ENCODE peak calls at places on chromosomes 13 and 19, in six cellular contexts. One of them, this sample, is unnamed.

GRCh38 chr19:54335979-54336892 is 2.7 kb downstream of the LILRA4 start:
- DNase-seq in GM12878: no peak
- DNase-seq in SK-N-SH: no peak
- DNase-seq in H1: no peak
- DNase-seq in K562: no peak
- DNase-seq in HepG2: no peak
- DNase-seq in this sample: no peak

GRCh38 chr13:41960195-41960699 is 662 bp downstream of the VWA8 start:
- DNase-seq in K562: no peak
- DNase-seq in H1: no peak
- DNase-seq in SK-N-SH: no peak
- DNase-seq in GM12878: no peak
- DNase-seq in HepG2: peak
- DNase-seq in this sample: no peak

GRCh38 chr19:17041994-17042393 is 15.4 kb upstream of the CPAMD8 start:
- DNase-seq in HepG2: no peak
- DNase-seq in GM12878: no peak
- DNase-seq in H1: no peak
- DNase-seq in SK-N-SH: no peak
- DNase-seq in K562: no peak
- DNase-seq in this sample: no peak

GRCh38 chr19:16062789-16063188 is 13.5 kb upstream of the TPM4 start:
- DNase-seq in GM12878: no peak
- DNase-seq in H1: no peak
- DNase-seq in SK-N-SH: peak
- DNase-seq in K562: peak
- DNase-seq in HepG2: no peak
- DNase-seq in this sample: peak

GRCh38 chr19:11435833-11436313 is 438 bp downstream of the PRKCSH start:
- DNase-seq in H1: no peak
- DNase-seq in HepG2: no peak
- DNase-seq in GM12878: no peak
- DNase-seq in K562: peak
- DNase-seq in SK-N-SH: peak
- DNase-seq in this sample: no peak

GRCh38 chr19:28543244-28543776 is 669.6 kb downstream of the UQCRFS1 start:
- DNase-seq in GM12878: no peak
- DNase-seq in K562: no peak
- DNase-seq in SK-N-SH: no peak
- DNase-seq in HepG2: no peak
- DNase-seq in H1: no peak
- DNase-seq in this sample: no peak

GRCh38 chr19:36638862-36639510 is 27.7 kb downstream of the ZNF461 start:
- DNase-seq in K562: no peak
- DNase-seq in SK-N-SH: no peak
- DNase-seq in GM12878: no peak
- DNase-seq in HepG2: no peak
- DNase-seq in H1: no peak
- DNase-seq in this sample: no peak

GRCh38 chr13:61685683-61686013 is 270.0 kb upstream of the PCDH20 start:
- DNase-seq in SK-N-SH: peak
- DNase-seq in K562: no peak
- DNase-seq in H1: no peak
- DNase-seq in HepG2: peak
- DNase-seq in GM12878: no peak
- DNase-seq in this sample: no peak

GRCh38 chr19:31071157-31071855 is 277.9 kb downstream of the TSHZ3 start:
- DNase-seq in GM12878: no peak
- DNase-seq in SK-N-SH: no peak
- DNase-seq in K562: no peak
- DNase-seq in HepG2: no peak
- DNase-seq in H1: no peak
- DNase-seq in this sample: no peak

GRCh38 chr19:32357720-32358119 is 12.3 kb downstream of the ZNF507 start:
- DNase-seq in SK-N-SH: no peak
- DNase-seq in K562: peak
- DNase-seq in HepG2: no peak
- DNase-seq in H1: no peak
- DNase-seq in GM12878: no peak
- DNase-seq in this sample: no peak

GRCh38 chr19:51108805-51109146 is 567 bp upstream of the CTU1 start:
- DNase-seq in GM12878: no peak
- DNase-seq in K562: no peak
- DNase-seq in H1: no peak
- DNase-seq in HepG2: no peak
- DNase-seq in SK-N-SH: no peak
- DNase-seq in this sample: peak

GRCh38 chr19:17095141-17095919 is 19.8 kb downstream of the MYO9B start:
- DNase-seq in K562: no peak
- DNase-seq in H1: no peak
- DNase-seq in GM12878: no peak
- DNase-seq in SK-N-SH: no peak
- DNase-seq in HepG2: no peak
- DNase-seq in this sample: no peak

GRCh38 chr13:21050288-21051197 is 10.8 kb downstream of the LATS2 start:
- DNase-seq in K562: no peak
- DNase-seq in SK-N-SH: no peak
- DNase-seq in H1: no peak
- DNase-seq in GM12878: no peak
- DNase-seq in HepG2: no peak
- DNase-seq in this sample: peak

GRCh38 chr19:49468746-49469447 is 5.1 kb upstream of the FLT3LG start:
- DNase-seq in GM12878: peak
- DNase-seq in SK-N-SH: no peak
- DNase-seq in H1: no peak
- DNase-seq in K562: peak
- DNase-seq in HepG2: no peak
- DNase-seq in this sample: no peak

GRCh38 chr13:46172531-46172991 is 9.4 kb downstream of the LCP1 start:
- DNase-seq in H1: no peak
- DNase-seq in HepG2: no peak
- DNase-seq in GM12878: no peak
- DNase-seq in SK-N-SH: no peak
- DNase-seq in K562: no peak
- DNase-seq in this sample: peak

GRCh38 chr13:20405691-20406090 is 120.0 kb downstream of the CRYL1 start:
- DNase-seq in HepG2: no peak
- DNase-seq in SK-N-SH: no peak
- DNase-seq in K562: no peak
- DNase-seq in H1: no peak
- DNase-seq in GM12878: no peak
- DNase-seq in this sample: no peak

GRCh38 chr13:70310720-70311119 is 202.5 kb upstream of the KLHL1 start:
- DNase-seq in SK-N-SH: peak
- DNase-seq in K562: no peak
- DNase-seq in HepG2: peak
- DNase-seq in H1: no peak
- DNase-seq in GM12878: no peak
- DNase-seq in this sample: no peak

GRCh38 chr19:35959040-35959967 is 23.1 kb downstream of the LRFN3 start:
- DNase-seq in GM12878: no peak
- DNase-seq in K562: peak
- DNase-seq in HepG2: no peak
- DNase-seq in SK-N-SH: peak
- DNase-seq in H1: no peak
- DNase-seq in this sample: no peak

GRCh38 chr19:35966771-35967170 is 28.2 kb upstream of the SDHAF1 start:
- DNase-seq in H1: no peak
- DNase-seq in HepG2: no peak
- DNase-seq in K562: no peak
- DNase-seq in GM12878: no peak
- DNase-seq in SK-N-SH: no peak
- DNase-seq in this sample: no peak

GRCh38 chr19:56543776-56544175 is 5.0 kb downstream of the ZFP28 start:
- DNase-seq in SK-N-SH: no peak
- DNase-seq in HepG2: no peak
- DNase-seq in K562: no peak
- DNase-seq in H1: no peak
- DNase-seq in GM12878: no peak
- DNase-seq in this sample: peak

GRCh38 chr13:80132741-80133601 is 208.0 kb downstream of the SPRY2 start:
- DNase-seq in HepG2: peak
- DNase-seq in H1: no peak
- DNase-seq in SK-N-SH: peak
- DNase-seq in K562: no peak
- DNase-seq in GM12878: no peak
- DNase-seq in this sample: no peak

GRCh38 chr19:44345969-44346368 is 10.5 kb downstream of the ZNF112 start:
- DNase-seq in K562: no peak
- DNase-seq in HepG2: no peak
- DNase-seq in H1: no peak
- DNase-seq in GM12878: no peak
- DNase-seq in SK-N-SH: no peak
- DNase-seq in this sample: no peak

GRCh38 chr13:29411493-29411892 is 184.0 kb downstream of the SLC7A1 start:
- DNase-seq in GM12878: no peak
- DNase-seq in H1: no peak
- DNase-seq in SK-N-SH: no peak
- DNase-seq in HepG2: no peak
- DNase-seq in K562: no peak
- DNase-seq in this sample: no peak

GRCh38 chr19:11495885-11496284 is 9.8 kb downstream of the ZNF653 start:
- DNase-seq in K562: no peak
- DNase-seq in SK-N-SH: peak
- DNase-seq in H1: no peak
- DNase-seq in GM12878: no peak
- DNase-seq in HepG2: no peak
- DNase-seq in this sample: no peak

GRCh38 chr19:50465986-50466771 is 10.1 kb upstream of the EMC10 start:
- DNase-seq in HepG2: peak
- DNase-seq in SK-N-SH: peak
- DNase-seq in K562: peak
- DNase-seq in GM12878: no peak
- DNase-seq in H1: no peak
- DNase-seq in this sample: no peak

GRCh38 chr19:33241530-33242101 is 16.0 kb upstream of the SLC7A10 start:
- DNase-seq in GM12878: no peak
- DNase-seq in HepG2: no peak
- DNase-seq in K562: peak
- DNase-seq in H1: no peak
- DNase-seq in SK-N-SH: peak
- DNase-seq in this sample: peak

GRCh38 chr13:77265336-77265735 is 61.6 kb downstream of the MYCBP2 start:
- DNase-seq in HepG2: no peak
- DNase-seq in SK-N-SH: no peak
- DNase-seq in H1: no peak
- DNase-seq in GM12878: no peak
- DNase-seq in K562: no peak
- DNase-seq in this sample: no peak
- TF ChIP-seq GABPA in HepG2: no peak
- TF ChIP-seq GABPA in SK-N-SH: no peak
- TF ChIP-seq GABPA in H1: no peak
- TF ChIP-seq GABPA in GM12878: no peak
- TF ChIP-seq GABPA in K562: no peak
- TF ChIP-seq GABPA in this sample: no peak

DNA sequence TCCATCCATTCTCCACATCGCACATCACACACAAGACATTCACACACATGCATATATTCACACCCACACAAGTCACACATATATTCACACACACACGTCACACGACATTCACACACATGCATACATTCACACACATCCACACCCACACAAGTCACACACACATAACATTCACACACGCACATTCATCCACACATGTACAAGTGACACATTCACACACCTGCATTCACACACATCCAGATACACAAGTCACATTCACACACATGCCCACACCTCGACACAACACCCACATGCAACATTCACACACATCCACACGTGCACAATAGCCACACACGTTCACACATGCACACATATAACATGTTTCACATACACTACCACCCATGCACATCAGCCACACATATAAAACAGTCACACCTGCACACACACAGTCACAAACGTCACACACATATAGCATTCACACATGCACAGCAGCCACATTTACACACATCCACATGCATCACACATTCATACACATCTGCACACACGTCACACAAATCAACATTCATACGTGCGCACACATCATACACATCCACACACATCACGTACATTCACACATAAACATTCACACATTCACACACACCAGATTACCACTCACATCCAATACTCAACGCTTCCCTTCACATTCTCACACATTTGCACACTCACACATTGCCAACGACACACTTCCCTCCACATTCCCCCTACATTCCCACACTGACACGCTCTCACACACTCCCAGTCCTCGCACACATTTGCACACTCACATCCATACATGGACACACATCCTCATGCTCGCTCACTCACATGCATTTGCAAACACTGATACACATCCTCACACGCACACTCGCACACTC is 41.0 kb downstream of the ANKRD10 start:
- DNase-seq in K562: no peak
- DNase-seq in GM12878: no peak
- DNase-seq in H1: no peak
- DNase-seq in SK-N-SH: no peak
- DNase-seq in HepG2: no peak
- DNase-seq in this sample: no peak
- H3K4me3 ChIP-seq in K562: peak
- H3K4me3 ChIP-seq in GM12878: no peak
- H3K4me3 ChIP-seq in H1: peak
- H3K4me3 ChIP-seq in SK-N-SH: peak
- H3K4me3 ChIP-seq in HepG2: peak
- H3K4me3 ChIP-seq in this sample: peak

DNA sequence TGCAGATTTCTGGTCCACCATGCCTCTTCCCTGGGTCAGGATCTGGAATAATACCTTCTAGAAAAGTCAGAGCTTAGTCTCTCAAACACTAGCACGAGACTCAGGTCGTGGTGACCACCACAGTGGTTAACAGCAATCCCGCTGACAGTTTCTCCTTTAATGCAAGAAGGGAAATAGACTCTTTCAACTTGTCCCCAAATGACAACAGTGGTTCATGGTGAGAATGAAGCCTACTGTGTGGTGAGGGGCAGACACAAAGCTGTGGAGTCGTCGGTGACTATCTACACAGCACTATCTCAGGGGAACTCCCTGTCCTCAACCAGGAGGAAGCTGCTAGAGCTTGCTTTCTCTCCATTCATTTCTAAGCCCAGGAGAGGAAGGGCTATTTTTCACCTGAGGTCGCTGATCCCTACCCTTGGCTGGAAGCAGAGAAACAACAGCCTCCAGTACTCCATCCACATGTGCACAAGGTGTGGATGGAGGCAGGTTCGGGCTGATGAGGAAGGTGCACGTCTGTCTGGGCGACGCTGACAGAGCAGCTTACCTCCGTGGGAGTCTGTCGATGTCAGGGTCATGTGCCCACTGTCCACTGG is 72.4 kb downstream of the STK24 start:
- DNase-seq in K562: no peak
- DNase-seq in GM12878: peak
- DNase-seq in SK-N-SH: no peak
- DNase-seq in HepG2: no peak
- DNase-seq in H1: no peak
- DNase-seq in this sample: no peak
- TF ChIP-seq GABPA in K562: no peak
- TF ChIP-seq GABPA in GM12878: no peak
- TF ChIP-seq GABPA in SK-N-SH: no peak
- TF ChIP-seq GABPA in HepG2: no peak
- TF ChIP-seq GABPA in H1: no peak
- TF ChIP-seq GABPA in this sample: no peak

GRCh38 chr19:39083983-39084731 is at the start of gene ACP7:
- DNase-seq in K562: peak
- DNase-seq in SK-N-SH: peak
- DNase-seq in GM12878: no peak
- DNase-seq in HepG2: no peak
- DNase-seq in H1: no peak
- DNase-seq in this sample: no peak
- H3K4me3 ChIP-seq in K562: no peak
- H3K4me3 ChIP-seq in SK-N-SH: peak
- H3K4me3 ChIP-seq in GM12878: no peak
- H3K4me3 ChIP-seq in HepG2: no peak
- H3K4me3 ChIP-seq in H1: peak
- H3K4me3 ChIP-seq in this sample: no peak

GRCh38 chr13:98809345-98809777 is 56.9 kb upstream of the SLC15A1 start:
- DNase-seq in K562: no peak
- DNase-seq in GM12878: no peak
- DNase-seq in HepG2: no peak
- DNase-seq in H1: no peak
- DNase-seq in SK-N-SH: no peak
- DNase-seq in this sample: no peak
- TF ChIP-seq GABPA in K562: no peak
- TF ChIP-seq GABPA in GM12878: no peak
- TF ChIP-seq GABPA in HepG2: no peak
- TF ChIP-seq GABPA in H1: no peak
- TF ChIP-seq GABPA in SK-N-SH: no peak
- TF ChIP-seq GABPA in this sample: no peak